ENCODE peak calls at places on chromosomes 4 and X, in six cellular contexts. L is tibial nerve, F is suprapubic skin, P is SK-N-SH, D is sigmoid colon, Q is upper lobe of left lung. E is an unnamed sample.

GRCh38 chr4:19285146-19285545 is 966.6 kb upstream of the SLIT2 start:
- DNase-seq in F (no peak), D (no peak), L (no peak), P (no peak), Q (no peak), E (no peak)

GRCh38 chrX:131746491-131746968 is 202.7 kb downstream of the OR13H1 start:
- DNase-seq in L (no peak), D (peak; percentile 93), P (peak; percentile 62), Q (no peak), F (no peak), E (peak; percentile 89)

GRCh38 chr4:13240066-13240465 is 244.1 kb downstream of the RAB28 start:
- DNase-seq in D (no peak), Q (no peak), F (no peak), L (no peak), P (no peak), E (no peak)

GRCh38 chr4:73257995-73258667 is 467 bp downstream of the ANKRD17 start:
- DNase-seq in Q (no peak), L (peak; percentile 6), D (no peak), P (peak; percentile 57), F (no peak), E (no peak)

GRCh38 chr4:183959349-183959748 is 54.2 kb downstream of the STOX2 start:
- DNase-seq in Q (no peak), L (no peak), D (no peak), P (peak; percentile 49), F (no peak), E (no peak)

GRCh38 chrX:54423161-54423888 is 16.9 kb upstream of the TSR2 start:
- DNase-seq in D (no peak), P (no peak), F (no peak), Q (no peak), L (no peak), E (no peak)

GRCh38 chrX:104113237-104113965 is 1.1 kb downstream of the ZCCHC18 start:
- DNase-seq in L (no peak), F (no peak), D (peak; percentile 69), P (peak; percentile 53), Q (no peak), E (peak; percentile 53)

GRCh38 chr4:184812651-184813181 is 13.1 kb downstream of the ACSL1 start:
- DNase-seq in F (peak; percentile 68), L (peak; percentile 57), P (no peak), D (no peak), Q (no peak), E (no peak)

GRCh38 chr4:141131738-141132688 is 1.3 kb downstream of the RNF150 start:
- DNase-seq in F (peak; percentile 78), Q (peak; percentile 79), D (peak; percentile 73), L (peak; percentile 14), P (no peak), E (peak; percentile 10)

GRCh38 chr4:66564901-66565648 is 894.8 kb upstream of the EPHA5 start:
- DNase-seq in D (no peak), L (no peak), F (no peak), Q (no peak), P (no peak), E (no peak)

GRCh38 chr4:106502106-106502699 is 133.6 kb upstream of the GIMD1 start:
- DNase-seq in Q (no peak), P (peak; percentile 62), L (peak; percentile 15), F (no peak), D (no peak), E (peak; percentile 41)

GRCh38 chr4:1053080-1053661 is 41.7 kb downstream of the FGFRL1 start:
- DNase-seq in Q (peak; percentile 34), F (peak; percentile 77), P (peak; percentile 23), D (peak; percentile 56), L (no peak), E (no peak)

DNA sequence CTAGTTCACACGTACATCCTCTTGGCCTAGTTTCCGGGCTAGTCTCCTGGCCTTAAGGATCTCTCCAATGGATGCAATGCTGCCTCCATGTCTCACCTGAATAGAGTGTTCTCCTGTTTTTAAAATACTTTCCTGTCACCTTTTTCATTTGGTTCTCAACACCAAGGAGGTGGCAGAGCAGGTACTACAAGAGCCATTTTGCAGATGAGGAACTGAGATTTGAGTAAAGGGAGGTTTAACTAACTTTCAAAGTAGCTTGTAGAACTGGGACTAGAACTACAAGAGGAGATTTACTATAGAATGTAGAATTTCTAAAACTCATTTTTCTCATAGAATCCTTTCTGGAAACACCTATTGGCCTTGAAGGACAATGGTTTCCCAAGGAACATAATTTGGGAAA is 97.6 kb upstream of the AP1S2 start:
- DNase-seq in P (no peak), F (no peak), L (no peak), D (no peak), Q (no peak), E (no peak)
- H3K27me3 ChIP-seq in P (no peaks in the 10 kb centered on the region), F (no peaks in the 10 kb centered on the region), L (no peaks in the 10 kb centered on the region), D (no peaks in the 10 kb centered on the region), Q (no peaks in the 10 kb centered on the region), E (no peaks in the 10 kb centered on the region)

GRCh38 chr4:82900335-82901128 is at the start of gene THAP9:
- DNase-seq in D (peak; percentile 100), P (peak; percentile 90), L (peak; percentile 96), F (peak; percentile 100), Q (peak; percentile 99), E (peak; percentile 98)
- TF ChIP-seq EP300 in D (peak; percentile 5), P (no peak), L (peak; percentile 95), F (no peak), Q (no peak), E (no peak)

DNA sequence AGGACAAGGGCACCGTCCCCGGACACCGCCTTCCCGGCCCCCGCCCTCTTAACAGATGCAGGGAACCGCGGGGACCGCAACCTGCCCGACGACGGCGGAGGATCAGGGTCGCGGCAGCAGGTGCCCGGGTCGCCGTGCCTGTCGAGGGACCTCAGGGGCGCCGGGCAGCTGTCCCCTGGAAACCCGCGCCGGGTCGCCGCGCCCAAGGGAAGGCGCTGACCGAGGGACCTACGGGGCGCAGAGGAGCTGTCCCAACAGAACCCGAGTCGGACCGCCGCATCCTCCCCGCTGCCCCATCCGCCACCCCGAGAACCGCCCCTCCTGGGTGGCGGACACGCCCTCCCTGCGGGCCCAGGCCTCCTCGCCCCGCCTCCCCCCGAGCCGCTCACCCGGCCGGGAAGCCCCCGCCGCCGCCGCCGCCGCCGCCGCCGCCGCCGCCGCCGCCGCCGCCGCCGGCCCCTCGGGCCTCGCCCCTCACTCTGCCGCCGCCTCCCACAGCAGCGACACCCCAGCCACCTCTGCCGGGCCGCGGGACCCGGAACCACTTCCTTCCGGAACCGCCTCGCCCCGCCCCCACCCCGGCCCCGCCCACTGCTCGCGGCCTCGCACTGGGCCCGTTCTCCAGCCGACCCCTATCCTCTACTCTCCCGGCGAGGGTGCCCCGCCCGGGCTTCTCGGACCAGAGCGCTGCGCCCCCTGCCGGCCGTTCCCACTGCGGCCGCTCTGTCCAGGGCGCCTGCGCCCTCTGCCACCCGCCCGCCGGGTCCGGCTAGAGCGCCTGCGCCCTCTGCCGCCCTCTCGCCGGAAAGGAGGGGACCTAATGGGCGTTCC is at the start of gene BCLAF3:
- DNase-seq in P (peak; percentile 95), Q (peak; percentile 98), L (peak; percentile 67), F (peak; percentile 85), D (peak; percentile 93), E (peak; percentile 92)
- H3K27ac ChIP-seq in P (peak within 1 kb of the TSS; percentile 48), Q (peak within 1 kb of the TSS; percentile 79), L (peak within 1 kb of the TSS; percentile 39), F (peak within 1 kb of the TSS; percentile 69), D (peak within 1 kb of the TSS; percentile 77), E (peak within 1 kb of the TSS; percentile 91)

DNA sequence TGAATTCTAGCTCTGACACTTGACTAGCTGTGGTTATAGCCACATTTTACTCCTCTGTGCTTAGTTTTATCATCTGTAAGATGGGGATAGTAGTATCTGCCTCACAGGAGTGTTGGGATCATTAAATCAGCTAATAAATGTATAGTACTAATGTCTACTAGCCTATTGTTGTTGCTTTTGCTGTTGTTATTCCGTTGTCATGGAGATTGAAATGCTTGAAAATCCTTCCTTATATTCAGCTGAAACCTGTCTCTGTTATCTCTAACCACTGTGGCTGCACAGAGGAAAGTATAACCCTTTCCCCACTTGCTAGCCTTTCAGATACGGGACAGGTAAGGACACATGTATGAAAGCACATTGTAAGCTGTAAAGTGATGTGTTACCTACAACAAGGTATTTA is 33.9 kb downstream of the CLCN5 start:
- DNase-seq in D (no peak), L (no peak), F (no peak), Q (no peak), P (no peak), E (no peak)
- H3K27me3 ChIP-seq in D (no peaks in the 10 kb centered on the region), L (no peaks in the 10 kb centered on the region), F (no peaks in the 10 kb centered on the region), Q (no peaks in the 10 kb centered on the region), P (no peaks in the 10 kb centered on the region), E (no peaks in the 10 kb centered on the region)

DNA sequence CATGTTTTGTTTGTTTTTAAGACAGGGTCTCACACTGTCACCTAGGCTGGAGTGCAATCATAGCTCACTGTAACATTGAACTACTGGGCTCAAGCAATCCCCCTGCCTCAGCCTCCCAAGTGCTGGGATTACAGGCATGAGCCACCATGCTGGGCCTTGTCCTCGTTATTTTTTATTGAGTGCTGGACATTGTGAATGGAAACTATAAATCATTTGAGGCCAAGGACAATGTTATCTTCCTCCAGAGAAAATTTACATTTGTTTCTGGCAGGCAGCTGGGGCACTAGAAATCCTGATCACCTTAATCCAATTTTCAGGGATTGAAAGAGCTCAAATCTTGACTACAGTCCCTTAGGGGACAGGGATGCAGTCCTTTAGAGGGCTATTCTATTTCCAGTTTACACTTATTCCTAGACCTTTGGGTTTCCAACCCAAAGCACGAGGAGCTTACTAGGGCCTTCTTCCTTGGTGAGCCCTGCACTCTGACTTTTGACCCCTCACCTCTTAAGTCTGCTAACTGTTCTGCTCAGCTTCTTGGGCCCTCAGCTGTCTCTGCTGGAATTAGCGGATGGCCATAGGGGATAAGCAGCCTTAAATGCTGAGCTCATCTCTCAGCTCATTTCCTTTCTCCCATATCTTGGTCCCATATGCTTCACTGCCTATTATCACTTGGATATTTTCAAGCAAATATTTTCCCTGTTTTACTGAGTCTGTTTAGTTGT is 23.0 kb upstream of the PDZD4 start:
- DNase-seq in L (no peak), Q (no peak), D (no peak), F (no peak), P (no peak), E (no peak)
- TF ChIP-seq EP300 in L (no peak), Q (no peak), D (no peak), F (no peak), P (no peak), E (no peak)

DNA sequence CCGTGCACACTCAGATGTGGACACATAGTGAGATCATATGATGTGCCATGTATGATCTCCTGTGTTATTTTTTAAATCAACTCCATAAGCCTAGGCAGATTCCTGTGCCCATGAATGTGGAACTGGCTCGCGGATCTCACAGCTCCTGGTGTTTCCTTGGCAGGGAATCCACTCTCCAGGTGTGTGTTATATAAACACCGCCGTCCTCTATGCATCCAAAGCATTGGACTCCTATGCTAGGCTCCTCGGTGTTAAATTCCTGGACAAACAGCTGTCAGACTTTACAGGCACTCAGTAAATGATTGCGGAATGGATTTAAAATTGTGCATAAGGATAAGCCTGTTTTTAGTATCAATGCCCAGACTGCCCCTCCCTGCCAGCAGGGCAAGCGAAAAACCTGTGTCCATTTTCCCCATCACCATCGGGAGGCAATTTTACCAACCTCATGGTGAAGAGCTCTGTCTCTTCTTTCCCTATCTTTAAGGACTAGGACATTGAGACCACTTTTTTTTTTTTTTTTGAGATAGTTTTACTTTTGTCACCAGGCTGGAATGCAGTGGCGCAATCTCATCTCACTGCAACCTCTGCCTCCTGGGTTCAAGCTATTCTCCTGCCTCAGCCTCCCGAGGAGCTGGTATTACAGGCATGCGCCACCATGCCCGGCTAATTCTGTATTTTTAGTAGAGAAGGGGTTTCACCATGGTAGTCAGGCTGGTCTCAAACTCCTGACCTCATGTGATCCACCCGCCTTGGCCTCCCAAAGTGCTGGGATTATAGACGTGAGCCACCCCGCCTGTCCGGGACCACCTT is 23.6 kb upstream of the GPR78 start:
- DNase-seq in L (no peak), P (no peak), Q (no peak), F (no peak), D (no peak), E (no peak)
- H3K27ac ChIP-seq in L (no peak overlapping the region), P (no peak overlapping the region), Q (no peak overlapping the region), F (no peak overlapping the region), D (no peak overlapping the region), E (no peak overlapping the region)

E was measured in transverse colon.